ENCODE peak calls at places on chromosomes 11 and 22, in five cellular contexts. W is IMR-90, E is cardiac muscle cell, J is mucosa of descending colon, R is upper lobe of right lung. K is an unnamed sample.

GRCh38 chr11:19560156-19560555 is 152.5 kb upstream of the NAV2 start:
- DNase-seq in E (no peak), W (no peak), R (no peak), J (no peak), K (no peak)

GRCh38 chr22:31250740-31251330 is 38.7 kb downstream of the LIMK2 start:
- DNase-seq in R (no peak), J (no peak), E (peak; percentile 51), W (no peak), K (no peak)

GRCh38 chr11:12435264-12435663 is 57.9 kb downstream of the PARVA start:
- DNase-seq in J (no peak), R (no peak), W (no peak), E (no peak), K (no peak)

GRCh38 chr11:95301497-95301896 is 70.5 kb upstream of the SESN3 start:
- DNase-seq in J (no peak), E (no peak), R (no peak), W (no peak), K (peak; percentile 44)

GRCh38 chr11:2186669-2187266 is 15.2 kb upstream of the TH start:
- DNase-seq in W (no peak), R (no peak), E (peak; percentile 30), J (no peak), K (peak; percentile 23)

GRCh38 chr11:94325681-94326080 is 21.3 kb downstream of the IZUMO1R start:
- DNase-seq in J (peak; percentile 70), W (peak; percentile 19), E (peak; percentile 38), R (peak; percentile 69), K (peak; percentile 59)

GRCh38 chr11:57303990-57304579 is 20.7 kb downstream of the TNKS1BP1 start:
- DNase-seq in E (peak; percentile 50), W (no peak), R (no peak), J (no peak), K (peak; percentile 38)

GRCh38 chr11:27721505-27722116 is 21.4 kb upstream of the BDNF start:
- DNase-seq in W (no peak), J (no peak), R (no peak), E (no peak), K (no peak)

GRCh38 chr11:79060534-79060933 is 380.3 kb downstream of the TENM4 start:
- DNase-seq in R (no peak), J (no peak), E (no peak), W (peak; percentile 21), K (no peak)

GRCh38 chr11:27926469-27926868 is 181.5 kb downstream of the KIF18A start:
- DNase-seq in R (no peak), W (no peak), E (no peak), J (no peak), K (no peak)

GRCh38 chr11:103581680-103582265 is 454.7 kb upstream of the DDI1 start:
- DNase-seq in R (no peak), E (no peak), W (peak; percentile 35), J (no peak), K (no peak)

GRCh38 chr11:35594680-35595079 is 23.6 kb upstream of the FJX1 start:
- DNase-seq in J (no peak), R (no peak), W (no peak), E (no peak), K (no peak)

GRCh38 chr11:74169736-74170458 is 905 bp downstream of the C2CD3 start:
- DNase-seq in W (no peak), E (no peak), R (no peak), J (no peak), K (no peak)

GRCh38 chr11:64341851-64342791 is 2.1 kb downstream of the CCDC88B start:
- DNase-seq in E (peak; percentile 93), J (peak; percentile 99), R (peak; percentile 96), W (peak; percentile 81), K (peak; percentile 91)

GRCh38 chr11:13152736-13153541 is 124.7 kb upstream of the BMAL1 start:
- DNase-seq in R (no peak), E (peak; percentile 53), W (peak; percentile 42), J (no peak), K (peak; percentile 56)

GRCh38 chr22:46961591-46962290 is 199.3 kb downstream of the TBC1D22A start:
- DNase-seq in J (no peak), E (no peak), R (no peak), W (no peak), K (no peak)

GRCh38 chr11:68818181-68818580 is 23.5 kb downstream of the CPT1A start:
- DNase-seq in R (no peak), W (no peak), E (no peak), J (no peak), K (no peak)

GRCh38 chr22:20146777-20147176 is 4.1 kb downstream of the CCDC188 start:
- DNase-seq in J (no peak), R (no peak), E (no peak), W (no peak), K (no peak)

GRCh38 chr11:3160252-3161031 is 4.7 kb downstream of the OSBPL5 start:
- DNase-seq in W (peak; percentile 92), R (peak; percentile 89), E (peak; percentile 95), J (peak; percentile 88), K (peak; percentile 94)

GRCh38 chr22:19879996-19880785 is 25.5 kb upstream of the GNB1L start:
- DNase-seq in J (no peak), R (peak; percentile 58), E (no peak), W (no peak), K (no peak)

GRCh38 chr11:73671701-73672100 is 25.3 kb downstream of the PLEKHB1 start:
- DNase-seq in W (no peak), R (no peak), E (no peak), J (no peak), K (no peak)

GRCh38 chr22:41907436-41908401 is 7.2 kb downstream of the SHISA8 start:
- DNase-seq in E (no peak), W (peak; percentile 13), R (no peak), J (no peak), K (no peak)

GRCh38 chr11:70158757-70159389 is 44.2 kb upstream of the FADD start:
- DNase-seq in E (no peak), W (no peak), R (no peak), J (no peak), K (no peak)

GRCh38 chr11:75800136-75800675 is 14.8 kb upstream of the UVRAG start:
- DNase-seq in E (no peak), J (no peak), W (no peak), R (no peak), K (no peak)

GRCh38 chr22:37032535-37033460 is 13.3 kb downstream of the MPST start:
- DNase-seq in E (peak; percentile 97), W (peak; percentile 37), R (peak; percentile 90), J (peak; percentile 87), K (peak; percentile 94)

GRCh38 chr11:15114501-15115475 is at the start of gene INSC:
- DNase-seq in R (no peak), E (peak; percentile 24), W (peak; percentile 8), J (peak; percentile 38), K (no peak)

GRCh38 chr11:74683279-74683871 is 47.9 kb downstream of the CHRDL2 start:
- DNase-seq in R (peak; percentile 80), J (peak; percentile 45), W (no peak), E (peak; percentile 39), K (no peak)

GRCh38 chr11:119727523-119728081 is 1.4 kb downstream of the NECTIN1 start:
- DNase-seq in J (peak; percentile 84), E (no peak), W (no peak), R (peak; percentile 72), K (peak; percentile 10)
- TF ChIP-seq CTCF in J (no peak), E (peak; percentile 18), W (peak; percentile 12), R (peak; percentile 27), K (peak; percentile 9)

DNA sequence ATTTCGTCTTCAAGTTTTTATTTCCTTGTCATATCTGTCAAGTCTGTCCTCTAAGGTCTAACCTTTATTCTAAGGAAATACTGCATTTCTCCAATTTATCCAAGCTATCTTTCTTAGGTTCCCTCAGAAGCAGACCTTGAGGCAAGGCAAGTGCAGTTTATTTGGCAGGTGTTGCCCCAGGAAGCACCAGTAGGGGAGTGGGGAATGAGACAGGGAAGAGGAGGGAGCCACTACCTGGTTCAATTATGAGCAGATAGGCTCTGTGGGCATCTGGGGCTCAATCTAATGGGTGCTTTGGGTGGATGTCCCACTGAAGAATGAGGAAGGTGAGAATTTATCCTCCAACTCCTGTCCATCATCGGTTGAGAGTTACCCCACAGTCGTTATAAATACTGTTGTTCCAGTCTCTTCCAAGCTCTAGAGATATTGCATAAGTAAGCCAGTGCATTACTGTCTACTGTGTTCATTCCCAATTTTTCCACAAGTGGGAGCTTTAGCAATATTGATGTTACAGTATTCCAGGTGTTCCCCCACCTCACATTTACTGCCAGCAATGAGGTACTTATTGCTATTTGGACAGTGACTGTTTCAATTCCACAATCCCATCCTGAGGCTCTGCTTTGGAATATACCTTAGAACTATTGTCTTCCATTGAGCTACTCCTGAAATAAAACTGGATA is 154.9 kb upstream of the CEP126 start:
- DNase-seq in W (peak; percentile 23), R (no peak), J (no peak), E (no peak), K (no peak)
- TF ChIP-seq CTCF in W (peak; percentile 31), R (peak; percentile 7), J (no peak), E (peak; percentile 15), K (no peak)

DNA sequence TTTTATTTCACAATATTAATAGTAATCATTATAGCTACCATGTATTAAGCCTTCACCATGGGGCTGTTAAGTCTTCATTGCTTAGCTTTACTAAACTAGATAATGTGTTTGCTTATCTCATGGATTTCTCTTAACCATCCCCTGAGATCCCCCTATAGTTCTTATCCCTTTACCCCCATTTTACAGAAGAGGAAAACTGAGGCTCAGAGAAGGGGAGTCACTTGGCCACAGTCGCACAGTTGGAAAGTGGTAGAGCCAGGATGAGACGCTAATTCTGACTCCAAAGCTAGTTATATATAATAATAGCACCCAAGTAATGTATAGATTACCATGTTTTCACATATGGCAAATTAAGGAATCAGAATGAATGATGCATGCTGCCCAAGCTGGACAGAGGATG is 9.7 kb upstream of the TFIP11 start:
- DNase-seq in R (no peak), W (no peak), E (no peak), J (no peak), K (no peak)
- TF ChIP-seq CTCF in R (no peak), W (no peak), E (no peak), J (no peak), K (no peak)

DNA sequence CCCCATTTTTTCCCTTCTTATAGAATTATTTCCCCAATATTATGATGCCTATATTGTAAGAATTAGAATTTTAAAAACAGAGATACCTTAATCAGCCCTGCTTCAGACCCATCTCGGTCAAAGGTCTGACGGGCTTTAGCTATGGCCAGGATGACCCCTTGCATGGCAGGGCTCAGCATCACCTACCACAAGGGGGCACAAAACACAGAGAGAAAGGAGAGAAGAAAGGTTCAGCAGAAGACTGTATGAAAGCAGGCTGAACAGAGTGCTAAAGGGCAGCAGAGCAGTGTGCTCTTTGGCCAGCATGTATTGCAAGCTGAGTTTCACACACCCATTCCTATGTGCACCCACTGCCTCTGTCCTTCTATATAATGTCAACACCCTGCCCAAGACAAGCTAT is 26.8 kb downstream of the CLDN25 start:
- DNase-seq in W (peak; percentile 7), J (no peak), E (peak; percentile 44), R (no peak), K (peak; percentile 43)
- TF ChIP-seq CTCF in W (peak; percentile 35), J (no peak), E (peak; percentile 56), R (peak; percentile 27), K (peak; percentile 61)

DNA sequence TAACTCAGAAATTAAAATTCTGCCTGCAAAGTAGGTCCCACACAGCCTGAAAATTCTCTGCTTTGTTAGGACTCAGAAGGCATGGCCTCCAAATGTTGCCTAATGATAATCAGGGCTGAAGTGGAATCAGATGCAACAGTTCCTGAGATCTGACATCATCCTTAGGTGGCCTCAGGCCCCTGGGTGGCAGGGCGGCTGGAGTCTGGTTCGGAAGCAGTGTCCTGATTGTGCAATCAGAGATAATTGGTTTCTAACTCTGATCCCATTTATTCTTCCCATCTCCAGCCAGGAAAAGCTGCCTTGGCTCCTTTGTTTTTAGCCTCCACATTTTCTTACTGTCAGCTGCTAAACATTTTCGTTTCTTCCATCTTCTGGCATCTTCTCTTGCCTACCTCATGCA is 399.2 kb downstream of the OPCML start:
- DNase-seq in J (no peak), E (no peak), W (no peak), R (no peak), K (no peak)
- TF ChIP-seq CTCF in J (no peak), E (no peak), W (no peak), R (no peak), K (no peak)